ENCODE peak calls at places on chromosomes 7 and 10, in four cellular contexts. J is K562, X is GM12878, F is HepG2. E is an unnamed sample.

GRCh38 chr7:130468612-130469011 is 23.3 kb upstream of the MEST start:
- DNase-seq in F (no peak), J (no peak), X (no peak), E (no peak)

GRCh38 chr7:36300696-36301350 is 88.8 kb upstream of the ANLN start:
- DNase-seq in X (no peak), F (no peak), J (peak; percentile 6), E (no peak)

GRCh38 chr10:61899663-61899996 is 1.9 kb upstream of the ARID5B start:
- DNase-seq in X (no peak), F (no peak), J (no peak), E (no peak)

GRCh38 chr7:68640103-68640502 is 958.2 kb upstream of the AUTS2 start:
- DNase-seq in F (no peak), J (no peak), X (no peak), E (no peak)

GRCh38 chr10:106268000-106268399 is 896.5 kb downstream of the SORCS1 start:
- DNase-seq in X (no peak), F (no peak), J (no peak), E (no peak)

GRCh38 chr7:946256-946996 is 8.1 kb downstream of the ADAP1 start:
- DNase-seq in J (no peak), F (no peak), X (no peak), E (no peak)

GRCh38 chr7:78020874-78021249 is 222.3 kb downstream of the PHTF2 start:
- DNase-seq in F (no peak), X (no peak), J (no peak), E (no peak)

GRCh38 chr7:3987426-3987927 is 686.4 kb downstream of the SDK1 start:
- DNase-seq in F (no peak), X (no peak), J (no peak), E (no peak)

GRCh38 chr10:82419981-82420380 is 545.0 kb downstream of the NRG3 start:
- DNase-seq in F (no peak), X (no peak), J (no peak), E (no peak)

GRCh38 chr7:7044806-7045205 is 137.5 kb upstream of the C1GALT1 start:
- DNase-seq in F (no peak), X (no peak), J (no peak), E (no peak)

GRCh38 chr7:131183076-131183471 is 144.6 kb upstream of the MKLN1 start:
- DNase-seq in X (no peak), F (no peak), J (no peak), E (no peak)

GRCh38 chr7:151844828-151845200 is 32.1 kb downstream of the PRKAG2 start:
- DNase-seq in J (no peak), X (no peak), F (no peak), E (no peak)

GRCh38 chr10:69064762-69065328 is 23.1 kb upstream of the SRGN start:
- DNase-seq in F (no peak), X (no peak), J (peak; percentile 57), E (no peak)

GRCh38 chr7:45048748-45049147 is 40.0 kb downstream of the NACAD start:
- DNase-seq in J (no peak), X (no peak), F (no peak), E (no peak)

GRCh38 chr7:113698556-113699220 is 220.1 kb downstream of the PPP1R3A start:
- DNase-seq in X (no peak), F (peak; percentile 15), J (peak; percentile 20), E (no peak)

GRCh38 chr10:4647138-4647785 is 178.7 kb upstream of the AKR1E2 start:
- DNase-seq in F (no peak), J (no peak), X (no peak), E (no peak)

GRCh38 chr10:132957981-132958885 is 15.9 kb upstream of the CFAP46 start:
- DNase-seq in F (no peak), X (no peak), J (no peak), E (no peak)

GRCh38 chr10:107741976-107742375 is 577.5 kb upstream of the SORCS1 start:
- DNase-seq in F (no peak), X (no peak), J (no peak), E (no peak)

GRCh38 chr10:32377458-32378370 is 30.8 kb upstream of the EPC1 start:
- DNase-seq in X (no peak), J (peak; percentile 32), F (peak; percentile 37), E (no peak)

GRCh38 chr7:84112771-84113170 is 81.8 kb downstream of the SEMA3A start:
- DNase-seq in X (no peak), J (no peak), F (no peak), E (no peak)

GRCh38 chr10:45514283-45515270 is 140.6 kb downstream of the ALOX5 start:
- DNase-seq in F (peak; percentile 10), X (no peak), J (no peak), E (no peak)

GRCh38 chr10:86657011-86657395 is 2.7 kb downstream of the OPN4 start:
- DNase-seq in J (no peak), X (no peak), F (no peak), E (no peak)

GRCh38 chr7:48154792-48155413 is 16.4 kb upstream of the ABCA13 start:
- DNase-seq in X (no peak), J (no peak), F (peak; percentile 73), E (no peak)

GRCh38 chr7:127769696-127770400 is 117.9 kb downstream of the SND1 start:
- DNase-seq in X (no peak), J (no peak), F (no peak), E (no peak)

GRCh38 chr10:95236068-95236903 is 42.2 kb downstream of the ACSM6 start:
- DNase-seq in F (no peak), X (peak; percentile 90), J (no peak), E (no peak)

GRCh38 chr10:59887972-59888640 is 18.2 kb downstream of the CCDC6 start:
- DNase-seq in X (no peak), J (no peak), F (no peak), E (no peak)

GRCh38 chr10:22626784-22627183 is 87.6 kb downstream of the PIP4K2A start:
- DNase-seq in F (no peak), X (no peak), J (no peak), E (no peak)

GRCh38 chr10:3118621-3119020 is 51.3 kb downstream of the PFKP start:
- DNase-seq in J (no peak), F (no peak), X (no peak), E (no peak)

GRCh38 chr7:134083766-134084487 is 43.2 kb upstream of the LRGUK start:
- DNase-seq in J (peak; percentile 83), F (no peak), X (no peak), E (no peak)

GRCh38 chr10:34124522-34125035 is 690.5 kb downstream of the PARD3 start:
- DNase-seq in J (no peak), X (no peak), F (peak; percentile 81), E (peak; percentile 36)

GRCh38 chr7:55214707-55215106 is 150.4 kb upstream of the LANCL2 start:
- DNase-seq in J (no peak), F (no peak), X (no peak), E (no peak)
- TF ChIP-seq CBX5 in J (no peak), F (no peak), X (no peak), E (no peak)

DNA sequence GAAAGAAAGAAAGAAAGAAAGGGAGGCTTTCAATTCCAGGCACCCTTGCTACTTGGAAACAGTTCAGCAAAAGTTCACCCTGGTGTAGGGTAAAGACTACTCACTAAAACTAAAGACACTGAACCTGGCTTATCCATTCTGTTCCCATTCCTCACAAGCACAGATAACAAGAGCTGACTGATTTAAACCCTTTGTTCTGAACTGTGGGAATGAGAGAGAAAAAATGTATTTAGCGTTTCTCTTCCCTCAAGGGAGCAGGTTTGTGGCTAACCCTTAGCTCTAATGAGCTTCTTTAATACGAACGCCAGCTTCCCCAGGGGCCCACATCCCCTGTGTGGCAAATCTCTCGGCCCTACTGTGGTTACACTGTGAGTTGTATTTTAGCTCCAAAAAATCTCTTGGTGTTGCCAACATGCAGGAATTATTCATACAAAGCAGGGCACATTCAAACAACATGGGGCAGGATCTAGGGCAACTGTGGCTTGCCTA is 23.3 kb downstream of the PRTFDC1 start:
- DNase-seq in F (no peak), X (peak; percentile 79), J (no peak), E (no peak)
- TF ChIP-seq HDAC2 in F (no peak), X (no peak), J (no peak), E (no peak)

GRCh38 chr7:118573065-118573464 is 348.6 kb downstream of the ANKRD7 start:
- DNase-seq in J (no peak), F (no peak), X (no peak), E (no peak)
- TF ChIP-seq CBX5 in J (no peak), F (no peak), X (no peak), E (no peak)

GRCh38 chr7:29408841-29409243 is 154.8 kb upstream of the PRR15 start:
- DNase-seq in F (peak; percentile 61), X (peak; percentile 21), J (peak; percentile 66), E (peak; percentile 15)
- TF ChIP-seq HDAC2 in F (no peak), X (no peak), J (no peak), E (no peak)

GRCh38 chr10:43595739-43596298 is 10.4 kb upstream of the ZNF485 start:
- DNase-seq in X (peak; percentile 78), J (no peak), F (no peak), E (no peak)
- TF ChIP-seq CBX5 in X (no peak), J (no peak), F (no peak), E (no peak)

GRCh38 chr7:55536619-55537457 is 35.5 kb downstream of the VOPP1 start:
- DNase-seq in X (no peak), J (no peak), F (no peak), E (no peak)
- TF ChIP-seq HDAC2 in X (no peak), J (no peak), F (no peak), E (no peak)

GRCh38 chr10:47296111-47296894 is 3.7 kb upstream of the GDF10 start:
- DNase-seq in F (no peak), J (no peak), X (no peak), E (no peak)

GRCh38 chr10:47296941-47297340 is 3.1 kb upstream of the GDF10 start:
- DNase-seq in X (no peak), F (no peak), J (no peak), E (no peak)

GRCh38 chr10:47295411-47295810 is 4.6 kb upstream of the GDF10 start:
- DNase-seq in J (no peak), F (no peak), X (no peak), E (no peak)

GRCh38 chr10:47294057-47294456 is 5.9 kb upstream of the GDF10 start:
- DNase-seq in X (no peak), F (no peak), J (no peak), E (no peak)

DNA sequence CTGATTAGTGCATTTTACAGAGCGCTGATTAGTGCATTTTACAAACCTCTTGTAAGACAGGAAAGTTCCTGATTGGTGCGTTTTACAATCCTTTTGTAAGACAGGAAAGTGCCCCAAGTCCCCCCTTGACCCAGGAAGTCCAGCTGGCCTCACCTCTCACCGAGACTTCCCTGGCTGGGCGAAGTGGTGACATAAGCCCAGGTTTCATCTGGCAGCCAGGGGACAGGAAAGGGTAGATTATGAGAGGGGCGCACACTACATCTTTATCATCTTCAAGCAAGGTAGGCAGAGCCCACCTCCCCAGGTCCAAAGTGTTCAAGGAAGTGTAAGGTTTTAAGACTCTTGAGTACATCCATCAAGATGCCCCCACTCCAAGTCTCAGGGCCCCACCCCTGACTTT is 5.5 kb upstream of the GDF10 start:
- DNase-seq in J (no peak), F (no peak), X (no peak), E (no peak)
- TF ChIP-seq CBX5 in J (no peak), F (no peak), X (no peak), E (no peak)

GRCh38 chr7:41869596-41869995 is 166.7 kb upstream of the INHBA start:
- DNase-seq in J (no peak), X (no peak), F (no peak), E (no peak)
- TF ChIP-seq HDAC2 in J (no peak), X (no peak), F (no peak), E (no peak)